ENCODE peak calls at places on chromosomes 1 and 21, in four cellular contexts. S, Y, B and E are unnamed samples.
A peak's percentile ranks its signal among the peaks of the same experiment; 100 is the strongest.

GRCh38 chr1:221714227-221715116 is 27.4 kb downstream of the DUSP10 start:
- DNase-seq in S (no peak), Y (no peak), B (peak; percentile 16), E (no peak)

GRCh38 chr1:61459345-61459744 is 265.6 kb downstream of the TM2D1 start:
- DNase-seq in S (no peak), Y (no peak), B (no peak), E (no peak)

GRCh38 chr1:27591622-27592021 is 12.3 kb downstream of the AHDC1 start:
- DNase-seq in S (no peak), Y (no peak), B (no peak), E (peak; percentile 23)

GRCh38 chr1:214974002-214974401 is 108.5 kb upstream of the KCNK2 start:
- DNase-seq in S (no peak), Y (no peak), B (no peak), E (no peak)

GRCh38 chr1:116873680-116874271 is 35.9 kb upstream of the PTGFRN start:
- DNase-seq in S (no peak), Y (no peak), B (peak; percentile 30), E (no peak)

GRCh38 chr1:240658312-240658975 is 46.5 kb upstream of the GREM2 start:
- DNase-seq in S (no peak), Y (no peak), B (no peak), E (no peak)

GRCh38 chr1:191396622-191397021 is 761.6 kb upstream of the RGS18 start:
- DNase-seq in S (no peak), Y (no peak), B (no peak), E (no peak)

GRCh38 chr1:172429324-172430127 is 9.0 kb downstream of the C1orf105 start:
- DNase-seq in S (peak; percentile 33), Y (peak; percentile 31), B (peak; percentile 63), E (peak; percentile 75)

GRCh38 chr1:180311011-180311730 is 81.1 kb downstream of the LHX4 start:
- DNase-seq in S (no peak), Y (no peak), B (no peak), E (no peak)

GRCh38 chr1:40267767-40268187 is 9.7 kb downstream of the ZMPSTE24 start:
- DNase-seq in S (peak; percentile 53), Y (no peak), B (no peak), E (peak; percentile 15)

GRCh38 chr1:19054216-19054615 is 97.7 kb upstream of the IFFO2 start:
- DNase-seq in S (no peak), Y (no peak), B (no peak), E (no peak)

GRCh38 chr21:16330340-16331319 is 600.8 kb downstream of the USP25 start:
- DNase-seq in S (peak; percentile 32), Y (no peak), B (peak; percentile 6), E (peak; percentile 72)

GRCh38 chr1:151187205-151187604 is 2.8 kb downstream of the VPS72 start:
- DNase-seq in S (no peak), Y (no peak), B (no peak), E (no peak)

GRCh38 chr1:172269084-172269483 is 151.4 kb upstream of the C1orf105 start:
- DNase-seq in S (no peak), Y (no peak), B (no peak), E (no peak)

GRCh38 chr21:20789696-20790095 is 208.5 kb upstream of the NCAM2 start:
- DNase-seq in S (no peak), Y (no peak), B (no peak), E (no peak)

GRCh38 chr21:27505516-27505915 is 538.6 kb upstream of the ADAMTS5 start:
- DNase-seq in S (no peak), Y (no peak), B (no peak), E (no peak)

GRCh38 chr1:247373721-247374141 is 42.1 kb upstream of the ZNF496 start:
- DNase-seq in S (peak; percentile 37), Y (peak; percentile 46), B (peak; percentile 69), E (peak; percentile 63)

GRCh38 chr1:94022471-94023189 is 98.3 kb downstream of the ABCA4 start:
- DNase-seq in S (no peak), Y (no peak), B (no peak), E (no peak)

GRCh38 chr1:34806396-34806795 is 13.6 kb downstream of the GJA4 start:
- DNase-seq in S (no peak), Y (no peak), B (peak; percentile 6), E (no peak)

GRCh38 chr1:216045400-216045799 is 377.8 kb downstream of the USH2A start:
- DNase-seq in S (no peak), Y (no peak), B (no peak), E (no peak)

GRCh38 chr1:10774615-10775310 is 21.7 kb downstream of the CASZ1 start:
- DNase-seq in S (no peak), Y (no peak), B (no peak), E (no peak)

GRCh38 chr1:149942885-149943284 is 6.2 kb upstream of the MTMR11 start:
- DNase-seq in S (no peak), Y (no peak), B (no peak), E (no peak)

GRCh38 chr21:38848187-38848609 is 42.5 kb downstream of the ETS2 start:
- DNase-seq in S (no peak), Y (no peak), B (no peak), E (no peak)

GRCh38 chr1:22880174-22880601 is 92.5 kb downstream of the LACTBL1 start:
- DNase-seq in S (no peak), Y (no peak), B (no peak), E (no peak)

GRCh38 chr1:172883387-172883791 is 167.4 kb downstream of the TNFSF18 start:
- DNase-seq in S (no peak), Y (no peak), B (no peak), E (no peak)

GRCh38 chr1:81949421-81949820 is 148.7 kb downstream of the ADGRL2 start:
- DNase-seq in S (no peak), Y (no peak), B (no peak), E (no peak)

GRCh38 chr21:36839735-36840134 is 126.7 kb downstream of the HLCS start:
- DNase-seq in S (no peak), Y (no peak), B (no peak), E (no peak)

GRCh38 chr1:200620273-200621131 is at the start of gene KIF14:
- DNase-seq in S (peak; percentile 97), Y (peak; percentile 95), B (peak; percentile 99), E (peak; percentile 96)
- TF ChIP-seq POLR2A in S (no peak), Y (no peak), B (peak; percentile 94), E (peak; percentile 80)

GRCh38 chr1:160628799-160629263 is 18.0 kb downstream of the SLAMF1 start:
- DNase-seq in S (no peak), Y (no peak), B (no peak), E (no peak)
- TF ChIP-seq POLR2A in S (no peak), Y (no peak), B (no peak), E (no peak)

DNA sequence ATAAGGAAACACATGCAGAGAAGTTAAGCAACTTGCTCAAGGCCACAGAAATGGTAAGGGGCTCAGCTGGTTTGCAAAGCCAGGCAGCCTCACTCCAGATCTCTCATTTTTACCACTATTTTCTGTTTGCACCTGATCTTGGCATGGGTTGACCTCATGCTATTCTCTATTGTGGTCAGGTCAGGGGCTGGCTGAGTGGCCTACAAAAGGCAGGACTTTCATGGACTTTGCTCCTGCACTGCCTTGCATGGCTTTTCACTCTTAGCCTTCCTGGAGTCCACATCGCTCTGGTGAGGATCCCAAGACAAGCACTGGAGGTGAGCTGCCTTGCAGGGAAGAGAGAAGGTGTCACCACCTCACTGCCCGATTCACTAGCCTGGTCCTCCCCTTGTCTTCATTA is 56.8 kb upstream of the CSF3R start:
- DNase-seq in S (no peak), Y (no peak), B (no peak), E (no peak)
- TF ChIP-seq POLR2A in S (no peak), Y (no peak), B (no peak), E (no peak)

GRCh38 chr1:230836347-230836746 is 32.0 kb downstream of the C1orf198 start:
- DNase-seq in S (no peak), Y (no peak), B (no peak), E (no peak)
- TF ChIP-seq POLR2A in S (no peak), Y (no peak), B (no peak), E (no peak)

DNA sequence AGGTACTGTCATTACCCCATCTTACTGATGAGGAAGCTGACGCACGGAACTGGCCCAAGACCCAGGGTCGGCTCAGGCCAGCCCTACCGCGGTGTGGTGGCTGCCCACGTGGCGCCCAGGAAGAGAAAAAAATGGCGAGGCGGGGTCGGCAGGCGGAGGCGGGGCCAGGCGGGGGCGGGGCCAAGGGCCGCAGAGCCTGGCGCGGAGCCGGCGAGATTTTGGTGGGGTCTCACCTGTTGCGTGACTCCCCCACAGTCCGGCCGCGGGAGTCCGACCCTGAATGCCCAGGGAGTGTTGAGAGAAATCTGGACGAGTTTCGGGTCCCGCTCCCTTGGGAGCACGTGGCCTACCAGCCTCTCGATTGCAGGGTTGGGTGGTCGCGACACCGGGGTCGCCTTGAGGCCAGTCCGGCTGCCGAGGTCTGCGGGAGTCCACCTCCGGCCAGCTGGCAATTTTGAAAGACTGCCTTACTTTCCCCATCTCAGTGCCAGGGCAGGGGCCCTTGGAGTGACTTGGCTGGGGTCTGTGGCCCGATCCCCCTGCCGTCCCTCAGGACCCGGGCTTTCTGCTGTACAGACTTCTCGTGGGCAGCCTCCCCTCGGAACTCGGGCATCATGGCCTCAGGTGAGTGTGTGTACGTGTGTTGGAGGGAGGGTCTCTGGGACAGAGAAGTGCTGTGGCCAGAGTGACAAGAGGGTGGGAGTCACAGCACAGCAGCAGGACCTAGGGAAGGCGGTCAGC is at the start of gene AMPD2:
- DNase-seq in S (peak; percentile 90), Y (peak; percentile 85), B (peak; percentile 95), E (peak; percentile 74)
- TF ChIP-seq POLR2A in S (no peak), Y (peak; percentile 46), B (peak; percentile 79), E (peak; percentile 25)

DNA sequence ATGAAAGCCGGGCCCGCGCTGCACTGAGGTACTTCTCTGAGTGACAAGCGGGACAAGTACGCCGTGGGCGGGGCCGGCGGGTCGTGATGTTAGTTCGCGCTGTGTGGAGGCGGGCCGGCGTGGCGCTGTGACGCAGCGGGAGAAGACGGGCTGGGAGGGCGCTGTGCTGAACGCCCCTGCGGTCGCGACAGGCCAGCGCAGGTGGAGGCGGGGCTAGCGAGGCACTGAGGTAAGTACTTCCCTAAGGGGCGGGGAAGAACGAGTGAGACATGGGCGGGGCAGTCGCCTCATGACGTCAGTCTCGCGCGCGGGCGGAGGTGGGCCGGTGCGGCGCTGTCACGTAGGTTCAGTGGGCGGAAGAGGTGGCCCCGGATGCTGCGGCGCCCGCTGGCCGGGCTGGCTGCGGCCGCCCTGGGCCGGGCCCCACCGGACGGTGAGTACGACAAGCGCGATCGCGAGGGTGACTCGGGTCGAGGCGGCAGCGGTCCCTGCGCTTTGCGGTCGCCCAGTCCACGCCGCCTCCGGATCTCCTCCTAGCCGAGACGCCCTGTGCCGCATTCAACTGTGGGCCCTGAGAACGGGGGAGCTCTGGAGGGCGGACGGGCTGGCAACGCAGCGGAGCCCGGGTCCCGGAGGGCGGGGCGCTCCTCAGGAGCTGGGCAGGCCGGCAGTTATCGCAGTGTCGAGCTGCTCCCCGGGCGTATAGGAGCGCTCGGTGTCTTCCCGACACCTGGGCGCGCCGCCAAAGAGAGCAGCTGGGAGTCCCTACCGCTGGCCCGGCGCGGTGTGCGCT is at the start of gene GUK1:
- DNase-seq in S (peak; percentile 100), Y (peak; percentile 100), B (peak; percentile 98), E (peak; percentile 100)
- TF ChIP-seq POLR2A in S (peak; percentile 97), Y (peak; percentile 98), B (peak; percentile 95), E (peak; percentile 97)

GRCh38 chr1:165542015-165542631 is 1.7 kb upstream of the LRRC52 start:
- DNase-seq in S (no peak), Y (no peak), B (no peak), E (no peak)
- TF ChIP-seq POLR2A in S (no peak), Y (no peak), B (no peak), E (no peak)